ENCODE peak calls at places on chromosomes 4 and X, in six cellular contexts. F, S, A, I, R and W are unnamed samples.
A peak's percentile ranks its signal among the peaks of the same experiment; 100 is the strongest.

GRCh38 chr4:139530833-139531427 is 25.1 kb downstream of the SETD7 start:
- DNase-seq in F (peak; percentile 53), S (no peak), A (no peak), I (peak; percentile 52), R (no peak), W (no peak)

GRCh38 chr4:40149960-40150385 is 46.9 kb upstream of the RHOH start:
- DNase-seq in F (peak; percentile 53), S (peak; percentile 41), A (peak; percentile 6), I (peak; percentile 77), R (no peak), W (no peak)

GRCh38 chr4:181761130-181761529 is 482.1 kb upstream of the TENM3 start:
- DNase-seq in F (no peak), S (peak; percentile 38), A (no peak), I (no peak), R (no peak), W (no peak)

GRCh38 chrX:108019382-108019857 is 25.4 kb upstream of the VSIG1 start:
- DNase-seq in F (peak; percentile 1), S (no peak), A (no peak), I (peak; percentile 39), R (no peak), W (no peak)

GRCh38 chr4:43846111-43846587 is 602.5 kb downstream of the KCTD8 start:
- DNase-seq in F (no peak), S (no peak), A (no peak), I (no peak), R (no peak), W (no peak)

GRCh38 chr4:185212566-185212965 is 3.2 kb downstream of the SNX25 start:
- DNase-seq in F (no peak), S (no peak), A (no peak), I (no peak), R (no peak), W (no peak)

GRCh38 chr4:7052923-7053715 is 9.9 kb downstream of the TADA2B start:
- DNase-seq in F (no peak), S (no peak), A (no peak), I (no peak), R (no peak), W (peak; percentile 63)

GRCh38 chr4:94591289-94591688 is 139.5 kb downstream of the PDLIM5 start:
- DNase-seq in F (no peak), S (no peak), A (no peak), I (no peak), R (no peak), W (no peak)

GRCh38 chrX:41491267-41492004 is 44.3 kb downstream of the NYX start:
- DNase-seq in F (no peak), S (peak; percentile 90), A (no peak), I (no peak), R (no peak), W (peak; percentile 68)

GRCh38 chrX:70176938-70177533 is at the start of gene DGAT2L6:
- DNase-seq in F (no peak), S (no peak), A (no peak), I (no peak), R (no peak), W (no peak)

GRCh38 chr4:77418333-77418732 is 187.3 kb upstream of the CXCL13 start:
- DNase-seq in F (no peak), S (no peak), A (no peak), I (no peak), R (no peak), W (no peak)

GRCh38 chr4:147772459-147772969 is 40.6 kb downstream of the ARHGAP10 start:
- DNase-seq in F (no peak), S (peak; percentile 71), A (no peak), I (no peak), R (no peak), W (no peak)

GRCh38 chrX:123803331-123803983 is 56.4 kb upstream of the XIAP start:
- DNase-seq in F (no peak), S (peak; percentile 61), A (no peak), I (peak; percentile 58), R (no peak), W (no peak)

GRCh38 chr4:85209161-85209560 is 242.7 kb upstream of the WDFY3 start:
- DNase-seq in F (no peak), S (peak; percentile 28), A (no peak), I (no peak), R (no peak), W (no peak)

GRCh38 chr4:38013461-38014366 is 53.5 kb downstream of the PTTG2 start:
- DNase-seq in F (no peak), S (no peak), A (no peak), I (no peak), R (no peak), W (no peak)

GRCh38 chr4:126628933-126629332 is 1003.8 kb upstream of the INTU start:
- DNase-seq in F (no peak), S (no peak), A (no peak), I (no peak), R (no peak), W (no peak)

GRCh38 chrX:152813211-152813610 is 17.3 kb downstream of the CETN2 start:
- DNase-seq in F (no peak), S (no peak), A (no peak), I (no peak), R (no peak), W (no peak)

GRCh38 chr4:16159321-16159720 is 67.0 kb downstream of the TAPT1 start:
- DNase-seq in F (no peak), S (no peak), A (no peak), I (no peak), R (no peak), W (no peak)

GRCh38 chr4:180099962-180100361 is 2143.2 kb upstream of the TENM3 start:
- DNase-seq in F (no peak), S (no peak), A (no peak), I (no peak), R (no peak), W (no peak)

GRCh38 chr4:80875642-80876041 is 154.9 kb upstream of the BMP3 start:
- DNase-seq in F (no peak), S (no peak), A (no peak), I (no peak), R (no peak), W (no peak)

GRCh38 chr4:152273343-152273742 is 262.5 kb downstream of the FBXW7 start:
- DNase-seq in F (no peak), S (no peak), A (no peak), I (no peak), R (no peak), W (no peak)

GRCh38 chr4:105022811-105023667 is 123.6 kb upstream of the TET2 start:
- DNase-seq in F (no peak), S (no peak), A (no peak), I (no peak), R (no peak), W (no peak)

GRCh38 chr4:140256941-140257340 is 103.0 kb upstream of the MAML3 start:
- DNase-seq in F (no peak), S (peak; percentile 49), A (no peak), I (no peak), R (no peak), W (no peak)

GRCh38 chrX:147565239-147565638 is 346.5 kb upstream of the FMR1 start:
- DNase-seq in F (no peak), S (peak; percentile 54), A (no peak), I (no peak), R (no peak), W (no peak)

GRCh38 chr4:106369456-106370060 is 980 bp upstream of the GIMD1 start:
- DNase-seq in F (no peak), S (peak; percentile 71), A (no peak), I (peak; percentile 1), R (no peak), W (peak; percentile 67)

GRCh38 chrX:103554687-103555417 is 30.5 kb upstream of the TCEAL4 start:
- DNase-seq in F (peak; percentile 42), S (peak; percentile 59), A (no peak), I (peak; percentile 64), R (no peak), W (no peak)

GRCh38 chr4:89511776-89512175 is 204.2 kb upstream of the GPRIN3 start:
- DNase-seq in F (no peak), S (no peak), A (no peak), I (no peak), R (no peak), W (no peak)

GRCh38 chr4:634599-634985 is 9.2 kb downstream of the PDE6B start:
- DNase-seq in F (no peak), S (no peak), A (no peak), I (no peak), R (no peak), W (no peak)

GRCh38 chr4:84099591-84099990 is 399.5 kb downstream of the NKX6-1 start:
- DNase-seq in F (no peak), S (no peak), A (no peak), I (no peak), R (no peak), W (no peak)

GRCh38 chr4:27414867-27415266 is 554.2 kb downstream of the STIM2 start:
- DNase-seq in F (no peak), S (no peak), A (no peak), I (no peak), R (no peak), W (no peak)

GRCh38 chr4:136699905-136700304 is 832.4 kb downstream of the PCDH18 start:
- DNase-seq in F (no peak), S (no peak), A (no peak), I (no peak), R (no peak), W (no peak)

GRCh38 chr4:42713371-42713770 is 56.5 kb upstream of the ATP8A1 start:
- DNase-seq in F (no peak), S (no peak), A (no peak), I (no peak), R (no peak), W (no peak)

GRCh38 chr4:98939892-98940298 is 11.0 kb upstream of the EIF4E start:
- DNase-seq in F (no peak), S (peak; percentile 48), A (no peak), I (peak; percentile 15), R (no peak), W (no peak)

GRCh38 chr4:176123710-176124407 is 58.2 kb downstream of the WDR17 start:
- DNase-seq in F (no peak), S (peak; percentile 7), A (no peak), I (no peak), R (no peak), W (no peak)

GRCh38 chr4:108417923-108418322 is 202.5 kb upstream of the RPL34 start:
- DNase-seq in F (no peak), S (no peak), A (no peak), I (no peak), R (no peak), W (no peak)

GRCh38 chr4:96056346-96056934 is 216.5 kb downstream of the PDHA2 start:
- DNase-seq in F (no peak), S (no peak), A (no peak), I (no peak), R (no peak), W (no peak)

GRCh38 chrX:137194164-137194563 is 160.4 kb upstream of the GPR101 start:
- DNase-seq in F (no peak), S (peak; percentile 1), A (no peak), I (peak; percentile 3), R (no peak), W (no peak)